ENCODE peak calls at places on chromosomes 13 and 19, in eight cellular contexts. One of them, this sample, is unnamed.

GRCh38 chr19:6828698-6829633 is 56.5 kb downstream of the VAV1 start:
- DNase-seq in fibroblast of pulmonary artery: no peak
- DNase-seq in ovary: no peak
- DNase-seq in mammary epithelial cell: no peak
- DNase-seq in breast epithelium: no peak
- DNase-seq in bronchial epithelial cell: peak
- DNase-seq in HFFc6: no peak
- DNase-seq in kidney: no peak
- DNase-seq in this sample: no peak

GRCh38 chr13:22111961-22112360 is 441.1 kb downstream of the FGF9 start:
- DNase-seq in HFFc6: no peak
- DNase-seq in mammary epithelial cell: no peak
- DNase-seq in fibroblast of pulmonary artery: no peak
- DNase-seq in kidney: no peak
- DNase-seq in ovary: no peak
- DNase-seq in breast epithelium: no peak
- DNase-seq in bronchial epithelial cell: no peak
- DNase-seq in this sample: no peak

GRCh38 chr13:43122706-43123268 is 99.4 kb downstream of the DNAJC15 start:
- DNase-seq in breast epithelium: no peak
- DNase-seq in bronchial epithelial cell: no peak
- DNase-seq in HFFc6: no peak
- DNase-seq in fibroblast of pulmonary artery: no peak
- DNase-seq in mammary epithelial cell: no peak
- DNase-seq in ovary: no peak
- DNase-seq in kidney: no peak
- DNase-seq in this sample: no peak

GRCh38 chr13:27504126-27504525 is 53.8 kb upstream of the MTIF3 start:
- DNase-seq in breast epithelium: no peak
- DNase-seq in ovary: no peak
- DNase-seq in HFFc6: no peak
- DNase-seq in fibroblast of pulmonary artery: no peak
- DNase-seq in bronchial epithelial cell: no peak
- DNase-seq in mammary epithelial cell: no peak
- DNase-seq in kidney: no peak
- DNase-seq in this sample: no peak

GRCh38 chr19:33814181-33815165 is 17.8 kb downstream of the KCTD15 start:
- DNase-seq in mammary epithelial cell: no peak
- DNase-seq in bronchial epithelial cell: no peak
- DNase-seq in breast epithelium: peak
- DNase-seq in fibroblast of pulmonary artery: no peak
- DNase-seq in kidney: peak
- DNase-seq in ovary: no peak
- DNase-seq in HFFc6: no peak
- DNase-seq in this sample: no peak

GRCh38 chr19:47179643-47180310 is 49.1 kb downstream of the SAE1 start:
- DNase-seq in bronchial epithelial cell: no peak
- DNase-seq in kidney: no peak
- DNase-seq in fibroblast of pulmonary artery: no peak
- DNase-seq in mammary epithelial cell: no peak
- DNase-seq in breast epithelium: no peak
- DNase-seq in ovary: no peak
- DNase-seq in HFFc6: no peak
- DNase-seq in this sample: no peak

GRCh38 chr13:42990147-42990990 is 1.7 kb downstream of the EPSTI1 start:
- DNase-seq in mammary epithelial cell: no peak
- DNase-seq in breast epithelium: no peak
- DNase-seq in HFFc6: no peak
- DNase-seq in fibroblast of pulmonary artery: no peak
- DNase-seq in bronchial epithelial cell: no peak
- DNase-seq in kidney: no peak
- DNase-seq in ovary: no peak
- DNase-seq in this sample: no peak

GRCh38 chr13:27975579-27976361 is 6.7 kb upstream of the CDX2 start:
- DNase-seq in ovary: no peak
- DNase-seq in fibroblast of pulmonary artery: no peak
- DNase-seq in HFFc6: no peak
- DNase-seq in mammary epithelial cell: no peak
- DNase-seq in breast epithelium: no peak
- DNase-seq in kidney: peak
- DNase-seq in bronchial epithelial cell: no peak
- DNase-seq in this sample: no peak

GRCh38 chr13:24557121-24557520 is 44.5 kb upstream of the PARP4 start:
- DNase-seq in fibroblast of pulmonary artery: peak
- DNase-seq in breast epithelium: no peak
- DNase-seq in HFFc6: no peak
- DNase-seq in bronchial epithelial cell: no peak
- DNase-seq in mammary epithelial cell: no peak
- DNase-seq in kidney: no peak
- DNase-seq in ovary: no peak
- DNase-seq in this sample: no peak

GRCh38 chr13:83883061-83883523 is 818 bp upstream of the SLITRK1 start:
- DNase-seq in mammary epithelial cell: no peak
- DNase-seq in HFFc6: no peak
- DNase-seq in fibroblast of pulmonary artery: no peak
- DNase-seq in breast epithelium: no peak
- DNase-seq in bronchial epithelial cell: no peak
- DNase-seq in ovary: no peak
- DNase-seq in kidney: no peak
- DNase-seq in this sample: no peak

GRCh38 chr13:112217431-112217830 is 150.5 kb downstream of the SOX1 start:
- DNase-seq in mammary epithelial cell: no peak
- DNase-seq in HFFc6: no peak
- DNase-seq in ovary: no peak
- DNase-seq in kidney: no peak
- DNase-seq in bronchial epithelial cell: no peak
- DNase-seq in fibroblast of pulmonary artery: no peak
- DNase-seq in breast epithelium: no peak
- DNase-seq in this sample: no peak

GRCh38 chr13:112210401-112210800 is 143.5 kb downstream of the SOX1 start:
- DNase-seq in ovary: no peak
- DNase-seq in breast epithelium: no peak
- DNase-seq in fibroblast of pulmonary artery: no peak
- DNase-seq in HFFc6: no peak
- DNase-seq in bronchial epithelial cell: no peak
- DNase-seq in kidney: no peak
- DNase-seq in mammary epithelial cell: no peak
- DNase-seq in this sample: no peak

GRCh38 chr13:112215871-112216270 is 148.9 kb downstream of the SOX1 start:
- DNase-seq in breast epithelium: no peak
- DNase-seq in HFFc6: no peak
- DNase-seq in fibroblast of pulmonary artery: no peak
- DNase-seq in kidney: no peak
- DNase-seq in bronchial epithelial cell: no peak
- DNase-seq in mammary epithelial cell: no peak
- DNase-seq in ovary: no peak
- DNase-seq in this sample: no peak

GRCh38 chr13:112212533-112212932 is 145.6 kb downstream of the SOX1 start:
- DNase-seq in mammary epithelial cell: no peak
- DNase-seq in kidney: no peak
- DNase-seq in ovary: no peak
- DNase-seq in bronchial epithelial cell: no peak
- DNase-seq in HFFc6: no peak
- DNase-seq in breast epithelium: no peak
- DNase-seq in fibroblast of pulmonary artery: no peak
- DNase-seq in this sample: no peak

DNA sequence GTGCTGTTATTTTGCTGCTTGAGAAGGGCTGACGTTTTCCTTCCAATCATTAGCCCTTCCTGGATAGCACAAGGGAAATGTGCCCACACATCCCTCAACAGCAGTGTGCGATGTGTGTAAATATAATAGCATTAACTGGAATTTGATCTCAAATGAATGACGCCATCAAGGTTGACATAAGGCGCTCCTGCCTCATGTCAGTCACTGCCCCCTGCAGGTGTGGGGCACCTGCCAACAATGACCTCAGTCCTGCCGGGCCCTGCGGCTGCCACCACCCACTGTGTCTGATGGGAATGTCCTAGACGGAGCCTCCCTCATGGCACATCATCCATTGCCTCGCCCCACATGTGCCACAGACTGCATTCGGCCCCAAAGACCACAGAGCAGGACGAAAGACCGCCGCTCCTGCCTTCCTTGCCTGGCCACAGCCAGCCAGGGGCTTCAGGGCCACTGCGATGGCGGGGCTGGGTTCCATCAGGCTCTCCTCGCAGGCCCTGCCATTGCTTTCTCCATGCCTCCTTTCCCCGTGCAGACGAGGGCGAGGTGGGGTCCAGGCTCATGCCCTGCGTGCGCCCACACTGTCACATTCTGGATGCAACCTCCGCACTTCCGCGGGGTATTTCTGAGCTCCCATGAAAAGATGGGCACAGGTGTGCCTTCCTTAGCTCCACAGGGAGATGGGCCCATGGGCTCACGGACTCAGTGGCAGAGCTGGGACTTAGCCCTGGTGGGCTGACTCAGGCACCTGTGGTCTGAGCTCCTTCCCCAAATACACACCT is 146.7 kb downstream of the SOX1 start:
- DNase-seq in HFFc6: no peak
- DNase-seq in fibroblast of pulmonary artery: no peak
- DNase-seq in mammary epithelial cell: no peak
- DNase-seq in bronchial epithelial cell: no peak
- DNase-seq in breast epithelium: peak
- DNase-seq in kidney: no peak
- DNase-seq in ovary: no peak
- DNase-seq in this sample: no peak
- TF ChIP-seq CTCF in HFFc6: no peak
- TF ChIP-seq CTCF in fibroblast of pulmonary artery: no peak
- TF ChIP-seq CTCF in mammary epithelial cell: no peak
- TF ChIP-seq CTCF in bronchial epithelial cell: no peak
- TF ChIP-seq CTCF in breast epithelium: no peak
- TF ChIP-seq CTCF in kidney: no peak
- TF ChIP-seq CTCF in ovary: no peak
- TF ChIP-seq CTCF in this sample: no peak

GRCh38 chr13:90365130-90365529 is 982.4 kb upstream of the MIR17HG start:
- DNase-seq in kidney: no peak
- DNase-seq in mammary epithelial cell: peak
- DNase-seq in bronchial epithelial cell: no peak
- DNase-seq in ovary: no peak
- DNase-seq in fibroblast of pulmonary artery: peak
- DNase-seq in HFFc6: no peak
- DNase-seq in breast epithelium: no peak
- DNase-seq in this sample: no peak
- TF ChIP-seq CTCF in kidney: no peak
- TF ChIP-seq CTCF in mammary epithelial cell: peak
- TF ChIP-seq CTCF in bronchial epithelial cell: no peak
- TF ChIP-seq CTCF in ovary: no peak
- TF ChIP-seq CTCF in fibroblast of pulmonary artery: peak
- TF ChIP-seq CTCF in HFFc6: peak
- TF ChIP-seq CTCF in breast epithelium: no peak
- TF ChIP-seq CTCF in this sample: no peak

DNA sequence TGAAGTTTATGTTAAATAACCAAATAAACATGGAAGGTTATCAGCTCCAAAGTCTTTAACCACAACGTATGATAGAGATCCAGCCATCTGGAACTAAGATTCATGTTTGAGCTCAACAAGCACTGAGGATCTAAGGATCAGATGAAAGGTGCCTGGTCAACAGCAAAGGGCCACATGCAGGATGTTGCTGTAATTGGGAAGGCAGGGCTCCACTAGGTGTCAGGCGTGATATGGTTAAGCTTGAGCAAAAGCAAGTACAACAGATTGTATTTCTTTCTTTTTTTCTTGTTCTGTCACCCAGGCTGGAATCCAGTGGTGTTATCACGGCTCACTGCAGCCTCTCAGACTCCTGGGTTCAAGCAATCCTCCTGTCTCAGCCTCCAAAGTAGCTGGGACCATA is 12.0 kb downstream of the EBPL start:
- DNase-seq in breast epithelium: no peak
- DNase-seq in fibroblast of pulmonary artery: peak
- DNase-seq in mammary epithelial cell: no peak
- DNase-seq in ovary: no peak
- DNase-seq in kidney: no peak
- DNase-seq in HFFc6: no peak
- DNase-seq in bronchial epithelial cell: no peak
- DNase-seq in this sample: no peak
- TF ChIP-seq CTCF in breast epithelium: no peak
- TF ChIP-seq CTCF in fibroblast of pulmonary artery: peak
- TF ChIP-seq CTCF in mammary epithelial cell: peak
- TF ChIP-seq CTCF in ovary: no peak
- TF ChIP-seq CTCF in kidney: peak
- TF ChIP-seq CTCF in HFFc6: no peak
- TF ChIP-seq CTCF in bronchial epithelial cell: peak
- TF ChIP-seq CTCF in this sample: no peak

DNA sequence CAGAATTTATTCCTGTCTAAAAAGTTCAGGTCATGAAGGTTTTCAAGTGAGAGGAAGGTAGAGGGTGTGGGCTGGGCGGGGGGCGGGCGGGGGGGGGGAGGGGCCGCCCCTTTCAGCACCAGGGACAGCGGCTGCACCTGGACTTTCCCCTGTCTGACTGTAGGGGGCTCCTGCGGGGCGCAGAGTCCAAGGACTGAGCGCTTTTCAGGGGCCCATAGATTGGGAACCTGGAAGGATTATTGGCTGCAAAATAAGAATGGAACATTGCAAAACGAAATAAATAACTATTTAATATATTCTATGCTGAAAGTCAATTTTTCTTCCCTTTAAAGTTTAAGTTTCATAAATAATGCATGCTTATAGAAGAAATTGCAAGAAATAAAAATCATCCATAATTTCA is 8.9 kb upstream of the CYP4F3 start:
- DNase-seq in ovary: no peak
- DNase-seq in breast epithelium: no peak
- DNase-seq in bronchial epithelial cell: no peak
- DNase-seq in fibroblast of pulmonary artery: no peak
- DNase-seq in kidney: no peak
- DNase-seq in mammary epithelial cell: no peak
- DNase-seq in HFFc6: no peak
- DNase-seq in this sample: no peak
- TF ChIP-seq CTCF in ovary: no peak
- TF ChIP-seq CTCF in breast epithelium: no peak
- TF ChIP-seq CTCF in bronchial epithelial cell: peak
- TF ChIP-seq CTCF in fibroblast of pulmonary artery: peak
- TF ChIP-seq CTCF in kidney: peak
- TF ChIP-seq CTCF in mammary epithelial cell: peak
- TF ChIP-seq CTCF in HFFc6: peak
- TF ChIP-seq CTCF in this sample: no peak

DNA sequence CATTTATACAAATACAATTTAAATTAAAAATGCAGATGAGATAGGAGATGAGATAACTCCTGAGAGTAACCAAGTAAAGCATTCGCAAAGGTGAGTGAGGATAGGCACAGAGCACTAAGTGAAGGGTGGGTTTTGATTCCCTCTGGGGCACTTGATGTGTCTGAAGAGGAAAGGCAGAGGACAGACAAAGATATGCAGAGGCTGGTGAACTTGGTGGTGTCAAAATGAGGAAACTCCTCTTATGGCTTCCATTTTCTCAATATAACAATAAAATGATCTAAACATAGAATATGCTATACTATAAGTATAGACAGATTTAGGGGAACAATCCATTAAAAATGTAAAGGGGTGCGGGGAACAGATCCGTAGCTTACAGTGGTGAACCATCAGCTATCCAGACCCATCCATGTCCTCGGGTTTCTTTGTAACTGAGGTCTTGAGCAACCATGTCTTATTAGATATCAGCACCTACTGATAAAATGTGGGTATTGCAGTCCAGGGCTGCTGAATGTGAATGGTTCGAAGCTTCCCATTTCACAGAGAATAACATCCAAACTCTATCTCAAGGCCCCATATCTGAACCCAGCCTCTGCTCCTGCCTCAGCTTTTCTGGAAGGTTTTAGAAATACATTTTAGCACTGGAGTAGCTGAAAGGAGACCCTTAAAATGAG is 73.9 kb upstream of the SLC10A2 start:
- DNase-seq in mammary epithelial cell: peak
- DNase-seq in bronchial epithelial cell: peak
- DNase-seq in HFFc6: no peak
- DNase-seq in kidney: no peak
- DNase-seq in fibroblast of pulmonary artery: peak
- DNase-seq in breast epithelium: no peak
- DNase-seq in ovary: no peak
- DNase-seq in this sample: peak
- TF ChIP-seq CTCF in mammary epithelial cell: peak
- TF ChIP-seq CTCF in bronchial epithelial cell: peak
- TF ChIP-seq CTCF in HFFc6: peak
- TF ChIP-seq CTCF in kidney: peak
- TF ChIP-seq CTCF in fibroblast of pulmonary artery: peak
- TF ChIP-seq CTCF in breast epithelium: no peak
- TF ChIP-seq CTCF in ovary: no peak
- TF ChIP-seq CTCF in this sample: peak